ENCODE peak calls at places on chromosomes 16 and 17, in six cellular contexts. V is mesenchymal stem cell, N is neuronal stem cell, F is H9, T is IMR-90, A is trophoblast cell. M is an unnamed sample.

GRCh38 chr17:60065867-60066266 is 12.9 kb downstream of the HEATR6 start:
- DNase-seq in F (no peak), A (no peak), V (no peak), N (no peak), T (no peak), M (no peak)

GRCh38 chr17:9522074-9522473 is 53.5 kb downstream of the STX8 start:
- DNase-seq in V (peak; percentile 67), A (peak; percentile 3), F (no peak), T (peak; percentile 62), N (peak; percentile 40), M (no peak)

GRCh38 chr17:73308017-73308823 is 3.6 kb downstream of the CDC42EP4 start:
- DNase-seq in F (no peak), A (peak; percentile 81), N (no peak), V (peak; percentile 94), T (peak; percentile 93), M (no peak)

GRCh38 chr17:49739662-49740271 is 24.2 kb downstream of the FAM117A start:
- DNase-seq in F (no peak), N (no peak), V (peak; percentile 18), A (no peak), T (peak; percentile 16), M (no peak)

GRCh38 chr17:72297326-72298115 is 176.7 kb downstream of the SOX9 start:
- DNase-seq in T (peak; percentile 69), N (no peak), A (no peak), V (peak; percentile 7), F (no peak), M (no peak)

GRCh38 chr17:74516561-74516960 is 14.7 kb downstream of the CD300LB start:
- DNase-seq in A (no peak), T (no peak), F (no peak), V (no peak), N (no peak), M (no peak)

GRCh38 chr17:8332688-8333087 is 7.0 kb upstream of the ODF4 start:
- DNase-seq in V (no peak), A (peak; percentile 38), N (no peak), T (no peak), F (no peak), M (no peak)

GRCh38 chr17:73316919-73317505 is 5.2 kb upstream of the CDC42EP4 start:
- DNase-seq in N (no peak), T (no peak), A (no peak), V (no peak), F (peak; percentile 33), M (no peak)

GRCh38 chr16:68992521-68992920 is 112.9 kb upstream of the HAS3 start:
- DNase-seq in N (no peak), A (no peak), T (peak; percentile 86), F (no peak), V (peak; percentile 51), M (no peak)

GRCh38 chr17:42010898-42011516 is 6.2 kb downstream of the DNAJC7 start:
- DNase-seq in A (peak; percentile 16), V (peak; percentile 45), T (peak; percentile 22), N (no peak), F (peak; percentile 45), M (no peak)

GRCh38 chr17:58363457-58364185 is 11.6 kb upstream of the SUPT4H1 start:
- DNase-seq in N (no peak), T (no peak), A (no peak), F (no peak), V (no peak), M (no peak)

GRCh38 chr16:65024649-65025243 is 97.1 kb downstream of the CDH11 start:
- DNase-seq in T (peak; percentile 79), V (peak; percentile 59), F (no peak), N (no peak), A (peak; percentile 3), M (no peak)

GRCh38 chr17:7391307-7391706 is 3.0 kb downstream of the PLSCR3 start:
- DNase-seq in N (no peak), A (no peak), T (no peak), V (no peak), F (no peak), M (no peak)

GRCh38 chr16:1759511-1759910 is 11.8 kb downstream of the NME3 start:
- DNase-seq in N (no peak), V (no peak), F (no peak), T (no peak), A (no peak), M (no peak)

GRCh38 chr17:80481284-80482057 is 5.1 kb upstream of the NPTX1 start:
- DNase-seq in T (no peak), F (no peak), A (no peak), N (no peak), V (no peak), M (no peak)

GRCh38 chr16:12345349-12345748 is 368.8 kb downstream of the SNX29 start:
- DNase-seq in T (no peak), N (no peak), F (no peak), V (no peak), A (no peak), M (no peak)

GRCh38 chr16:12314786-12315185 is 338.3 kb downstream of the SNX29 start:
- DNase-seq in F (no peak), N (no peak), T (no peak), A (no peak), V (no peak), M (no peak)

GRCh38 chr16:30349695-30350094 is 5.4 kb downstream of the CD2BP2 start:
- DNase-seq in A (no peak), N (no peak), T (no peak), F (no peak), V (no peak), M (no peak)

GRCh38 chr17:75152523-75152922 is 1.8 kb downstream of the JPT1 start:
- DNase-seq in V (no peak), F (no peak), T (peak; percentile 12), A (no peak), N (no peak), M (no peak)

GRCh38 chr17:2101448-2102257 is 46.8 kb downstream of the HIC1 start:
- DNase-seq in A (peak; percentile 35), V (no peak), T (no peak), N (no peak), F (no peak), M (no peak)

GRCh38 chr17:31834448-31834847 is 24.6 kb downstream of the COPRS start:
- DNase-seq in V (no peak), F (no peak), A (no peak), T (no peak), N (no peak), M (no peak)

GRCh38 chr16:73396556-73396955 is 348.6 kb upstream of the ZFHX3 start:
- DNase-seq in F (no peak), N (no peak), T (no peak), A (no peak), V (no peak), M (no peak)

GRCh38 chr17:63830278-63830677 is 2.8 kb upstream of the FTSJ3 start:
- DNase-seq in T (no peak), V (no peak), N (no peak), F (no peak), A (no peak), M (no peak)

GRCh38 chr16:72897707-72898106 is 150.2 kb downstream of the ZFHX3 start:
- DNase-seq in V (no peak), F (no peak), N (no peak), A (no peak), T (no peak), M (no peak)

GRCh38 chr17:45816966-45817365 is 27.7 kb upstream of the SPPL2C start:
- DNase-seq in T (no peak), V (no peak), A (no peak), F (no peak), N (no peak), M (no peak)

GRCh38 chr17:45812102-45812501 is 28.0 kb downstream of the CRHR1 start:
- DNase-seq in A (no peak), T (no peak), N (peak; percentile 15), V (peak; percentile 3), F (no peak), M (no peak)

GRCh38 chr17:45815752-45816151 is 28.9 kb upstream of the SPPL2C start:
- DNase-seq in A (no peak), T (no peak), V (no peak), F (no peak), N (no peak), M (no peak)

GRCh38 chr17:45813051-45813731 is 29.1 kb downstream of the CRHR1 start:
- DNase-seq in N (peak; percentile 75), F (peak; percentile 90), T (no peak), V (peak; percentile 8), A (no peak), M (peak; percentile 43)

GRCh38 chr17:45814622-45815606 is 29.8 kb upstream of the SPPL2C start:
- DNase-seq in V (no peak), F (no peak), T (no peak), A (no peak), N (no peak), M (no peak)
- H3K14ac ChIP-seq in V (no peak overlapping the region), F (no peak overlapping the region), T (no peak overlapping the region), A (no peak overlapping the region), N (no peak overlapping the region), M (no peak overlapping the region)

GRCh38 chr17:14510136-14510535 is 209.3 kb downstream of the HS3ST3B1 start:
- DNase-seq in A (no peak), V (no peak), F (no peak), N (no peak), T (peak; percentile 11), M (no peak)

GRCh38 chr17:14506364-14506763 is 205.5 kb downstream of the HS3ST3B1 start:
- DNase-seq in V (no peak), T (no peak), A (no peak), N (no peak), F (no peak), M (no peak)

GRCh38 chr17:14513835-14514234 is 213.0 kb downstream of the HS3ST3B1 start:
- DNase-seq in V (no peak), F (peak; percentile 58), T (no peak), A (no peak), N (no peak), M (no peak)

GRCh38 chr17:14508156-14508555 is 207.3 kb downstream of the HS3ST3B1 start:
- DNase-seq in V (no peak), N (no peak), F (no peak), T (no peak), A (no peak), M (no peak)
- H3K14ac ChIP-seq in V (no peak overlapping the region), N (no peak overlapping the region), F (no peak overlapping the region), T (no peak overlapping the region), A (no peak overlapping the region), M (no peak overlapping the region)

GRCh38 chr17:28991779-28992178 is 14.1 kb downstream of the SEZ6 start:
- DNase-seq in N (no peak), A (peak; percentile 46), T (no peak), F (no peak), V (no peak), M (no peak)
- H3K14ac ChIP-seq in N (no peak overlapping the region), A (no peak overlapping the region), T (no peak overlapping the region), F (no peak overlapping the region), V (no peak overlapping the region), M (no peak overlapping the region)

GRCh38 chr17:57330587-57330986 is 74.3 kb downstream of the MSI2 start:
- DNase-seq in F (no peak), N (no peak), A (no peak), V (no peak), T (no peak), M (no peak)

GRCh38 chr17:57328109-57328882 is 72.0 kb downstream of the MSI2 start:
- DNase-seq in T (peak; percentile 48), F (no peak), V (peak; percentile 49), N (no peak), A (no peak), M (no peak)

GRCh38 chr17:57327176-57327970 is 71.0 kb downstream of the MSI2 start:
- DNase-seq in T (no peak), F (no peak), N (no peak), A (no peak), V (no peak), M (no peak)

GRCh38 chr17:57331423-57331822 is 75.1 kb downstream of the MSI2 start:
- DNase-seq in F (no peak), V (no peak), N (no peak), T (no peak), A (peak; percentile 49), M (no peak)

GRCh38 chr17:57329380-57330214 is 73.3 kb downstream of the MSI2 start:
- DNase-seq in A (no peak), F (no peak), V (peak; percentile 27), T (peak; percentile 2), N (no peak), M (no peak)
- H3K14ac ChIP-seq in A (no peak overlapping the region), F (no peak overlapping the region), V (no peak overlapping the region), T (no peak overlapping the region), N (no peak overlapping the region), M (no peak overlapping the region)